ENCODE peak calls at places on chromosomes 13 and 19, in six cellular contexts. K, F, V, M, Z and H are unnamed samples.

GRCh38 chr13:95033890-95034289 is 267.4 kb downstream of the ABCC4 start:
- DNase-seq in M (no peak), V (no peak), Z (no peak), K (no peak), F (no peak), H (no peak)

GRCh38 chr19:30669329-30670010 is 297.3 kb downstream of the ZNF536 start:
- DNase-seq in Z (no peak), F (peak), M (peak), K (peak), V (peak), H (peak)

GRCh38 chr19:32358311-32358710 is 12.9 kb downstream of the ZNF507 start:
- DNase-seq in K (no peak), F (no peak), V (no peak), Z (no peak), M (no peak), H (no peak)

GRCh38 chr13:80133631-80134083 is 207.3 kb downstream of the SPRY2 start:
- DNase-seq in Z (no peak), F (no peak), V (peak), K (no peak), M (no peak), H (peak)

GRCh38 chr19:54478677-54479266 is 5.7 kb upstream of the CDC42EP5 start:
- DNase-seq in V (no peak), K (no peak), M (no peak), Z (no peak), F (peak), H (no peak)

GRCh38 chr19:8849232-8849631 is 17.1 kb downstream of the MBD3L1 start:
- DNase-seq in M (no peak), K (no peak), V (no peak), Z (no peak), F (no peak), H (no peak)

GRCh38 chr19:40611900-40612698 is 10.9 kb downstream of the LTBP4 start:
- DNase-seq in M (no peak), F (no peak), K (no peak), Z (no peak), V (no peak), H (peak)

GRCh38 chr19:50377051-50377441 is 789 bp downstream of the NR1H2 start:
- DNase-seq in F (peak), V (peak), K (peak), Z (no peak), M (peak), H (no peak)

GRCh38 chr13:43136940-43137574 is 113.7 kb downstream of the DNAJC15 start:
- DNase-seq in V (no peak), M (no peak), K (no peak), F (peak), Z (no peak), H (no peak)

GRCh38 chr13:72651196-72651595 is 76.2 kb downstream of the MZT1 start:
- DNase-seq in F (peak), K (no peak), Z (no peak), M (no peak), V (no peak), H (no peak)

GRCh38 chr19:10043286-10043927 is 30.1 kb downstream of the RDH8 start:
- DNase-seq in V (no peak), K (no peak), F (no peak), M (no peak), Z (no peak), H (no peak)

GRCh38 chr19:35959040-35959967 is 23.1 kb downstream of the LRFN3 start:
- DNase-seq in K (peak), V (peak), F (peak), Z (no peak), M (no peak), H (peak)

GRCh38 chr19:38656171-38656981 is 8.9 kb downstream of the ACTN4 start:
- DNase-seq in M (no peak), V (no peak), Z (no peak), F (no peak), K (no peak), H (no peak)

GRCh38 chr19:36891768-36892357 is 24.2 kb downstream of the ZNF829 start:
- DNase-seq in M (no peak), V (no peak), F (no peak), Z (no peak), K (no peak), H (no peak)

GRCh38 chr13:100510208-100510997 is 78.2 kb downstream of the GGACT start:
- DNase-seq in M (no peak), K (no peak), Z (no peak), F (peak), V (no peak), H (no peak)
- TF ChIP-seq POLR2AphosphoS5 in M (no peak), K (no peak), Z (no peak), F (no peak), V (no peak), H (no peak)

DNA sequence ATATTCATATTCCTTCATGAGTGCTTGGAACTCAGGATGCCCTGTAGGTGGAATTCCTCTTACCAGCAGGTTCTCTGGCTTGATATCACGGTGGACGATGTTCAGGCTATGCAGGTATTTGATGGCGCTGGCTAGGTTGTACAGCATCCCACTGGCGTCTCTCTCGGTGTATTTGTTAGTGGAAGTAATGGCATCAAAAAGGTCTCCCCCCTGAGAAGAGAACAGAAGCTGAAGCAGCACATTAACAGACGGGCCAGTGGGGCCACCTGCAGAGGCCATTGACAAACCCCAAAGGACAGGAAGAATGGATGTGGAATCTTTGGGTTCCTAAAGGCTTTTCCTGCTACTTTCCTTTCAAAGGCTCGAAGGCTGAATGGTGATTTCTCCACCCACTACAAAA is 308.5 kb downstream of the DCLK1 start:
- DNase-seq in Z (no peak), V (no peak), F (no peak), M (no peak), K (no peak), H (no peak)
- TF ChIP-seq EP300 in Z (no peak), V (no peak), F (no peak), M (no peak), K (no peak), H (no peak)

GRCh38 chr13:28493740-28494536 is 990 bp downstream of the FLT1 start:
- DNase-seq in M (no peak), Z (no peak), V (no peak), F (peak), K (no peak), H (peak)
- TF ChIP-seq POLR2AphosphoS5 in M (no peak), Z (no peak), V (no peak), F (no peak), K (no peak), H (no peak)

GRCh38 chr13:99737456-99737855 is 234.1 kb downstream of the ZIC5 start:
- DNase-seq in K (peak), Z (no peak), V (no peak), F (no peak), M (no peak), H (no peak)

GRCh38 chr13:99746857-99747710 is 224.5 kb downstream of the ZIC5 start:
- DNase-seq in V (no peak), F (no peak), Z (no peak), M (no peak), K (no peak), H (no peak)

GRCh38 chr13:99741979-99742378 is 229.6 kb downstream of the ZIC5 start:
- DNase-seq in K (no peak), F (no peak), M (no peak), V (peak), Z (no peak), H (no peak)

GRCh38 chr13:99740261-99740979 is 231.1 kb downstream of the ZIC5 start:
- DNase-seq in F (peak), Z (no peak), K (no peak), V (no peak), M (no peak), H (no peak)

DNA sequence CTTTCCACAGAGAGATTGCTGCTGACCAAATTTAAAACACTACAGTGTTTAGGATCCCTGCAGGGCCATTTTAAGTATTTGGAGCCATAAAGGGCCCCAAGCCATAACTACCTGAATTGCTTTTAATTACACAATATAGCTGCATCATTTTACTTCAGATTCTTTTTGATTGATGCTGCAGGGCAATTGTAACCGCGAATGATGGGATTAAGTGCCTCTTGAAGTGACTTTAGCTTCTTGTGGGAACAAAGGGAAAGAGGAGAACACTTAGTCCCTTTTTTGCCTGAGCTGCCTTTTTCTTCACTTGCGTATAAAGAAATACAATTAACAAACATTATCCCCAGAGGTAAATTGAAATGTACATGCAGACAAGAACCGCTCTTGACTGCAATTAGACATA is 228.5 kb downstream of the ZIC5 start:
- DNase-seq in F (no peak), V (no peak), K (no peak), M (no peak), Z (no peak), H (no peak)
- TF ChIP-seq EP300 in F (no peak), V (no peak), K (no peak), M (no peak), Z (no peak), H (no peak)

DNA sequence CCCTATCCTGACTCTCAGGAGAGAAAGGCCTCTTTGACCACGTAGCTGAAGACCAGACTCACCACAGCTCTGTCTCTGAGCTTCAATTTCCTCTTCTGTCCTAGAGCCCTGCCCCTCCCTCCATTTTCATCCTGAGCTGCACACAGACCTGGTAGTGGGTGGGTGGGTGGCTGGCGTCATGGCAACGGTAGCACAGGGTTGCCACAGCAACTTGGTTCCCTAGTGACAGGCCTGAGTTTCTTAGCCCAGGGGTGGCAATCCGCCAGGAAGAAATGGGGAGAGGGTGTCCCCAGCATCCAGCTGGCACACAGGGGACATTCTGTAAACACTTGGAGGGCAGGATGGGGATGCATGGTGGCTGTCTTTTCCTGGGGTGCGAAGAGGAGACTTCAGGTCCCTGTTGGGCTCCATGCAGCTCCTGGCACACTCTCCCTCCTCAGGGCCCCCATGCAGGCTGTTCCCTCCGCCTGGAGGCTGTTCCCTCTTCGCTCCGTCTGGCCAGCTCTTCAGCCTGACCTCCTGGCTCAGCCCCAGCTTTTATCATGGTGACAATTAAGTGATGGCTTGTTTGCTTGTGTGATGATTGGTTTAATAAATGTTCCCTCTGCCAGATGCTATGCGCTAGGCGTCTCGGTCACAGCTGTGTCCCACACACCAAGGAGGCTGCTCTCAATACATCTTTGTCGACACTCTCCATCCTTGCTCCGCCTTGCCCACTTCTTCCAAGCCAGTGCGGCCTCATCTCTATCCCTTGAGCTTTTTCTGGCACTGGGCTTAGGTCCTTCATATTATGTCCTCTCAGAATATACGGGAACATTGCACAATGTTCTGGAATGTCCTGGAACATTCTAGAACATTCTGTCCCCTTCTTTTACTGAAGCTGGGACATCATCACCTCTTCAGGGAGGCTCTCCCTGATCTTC is 7.4 kb upstream of the KLHL26 start:
- DNase-seq in M (no peak), K (no peak), F (no peak), Z (no peak), V (no peak), H (no peak)
- TF ChIP-seq POLR2AphosphoS5 in M (peak), K (peak), F (no peak), Z (no peak), V (peak), H (peak)

DNA sequence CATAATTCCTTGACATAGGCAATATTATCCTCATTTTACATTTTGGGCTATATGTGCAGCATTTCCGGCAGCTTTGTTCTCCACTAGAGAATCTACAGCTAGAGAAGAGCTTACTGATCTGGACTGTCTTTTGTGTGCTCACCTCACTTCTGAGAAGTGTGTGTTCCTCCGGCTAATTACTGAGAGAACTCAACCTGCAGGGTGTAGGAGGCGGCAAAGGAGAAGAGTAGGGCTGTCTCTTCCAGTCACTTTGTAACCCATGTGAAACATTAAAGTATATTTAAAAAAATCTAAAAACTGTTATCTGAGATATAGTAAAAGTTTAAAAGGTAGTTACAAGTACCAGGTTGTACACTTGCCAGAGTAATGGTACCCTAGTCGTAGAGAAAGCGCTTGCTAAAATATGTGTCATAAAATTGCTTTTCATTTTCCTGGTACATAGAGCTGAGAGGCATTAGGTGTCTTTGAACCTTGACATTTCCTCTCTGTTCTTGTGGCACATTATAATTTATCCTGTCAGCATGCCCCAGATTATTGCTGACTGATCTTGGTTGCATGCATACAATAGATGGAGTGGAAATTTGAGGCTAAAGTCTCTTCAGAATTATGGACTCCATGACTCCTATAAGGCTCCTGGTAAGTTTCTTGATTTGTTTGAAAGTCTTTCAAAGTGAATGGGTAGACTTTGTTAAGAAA is 381.9 kb downstream of the LMO7 start:
- DNase-seq in Z (no peak), K (no peak), V (no peak), M (no peak), F (no peak), H (no peak)
- TF ChIP-seq EP300 in Z (no peak), K (no peak), V (no peak), M (no peak), F (no peak), H (no peak)